ENCODE peak calls at places on chromosome 2, in eight cellular contexts. One of them, this sample, is unnamed.

GRCh38 chr2:26613241-26614204 is 27.6 kb downstream of the CIB4 start:
- DNase-seq in fibroblast of lung: no peak
- DNase-seq in ovary: peak; percentile 79
- DNase-seq in A673: no peak
- DNase-seq in testis: peak; percentile 75
- DNase-seq in H9: no peak
- DNase-seq in HCT116: no peak
- DNase-seq in brain microvascular endothelial cell: no peak
- DNase-seq in this sample: no peak

GRCh38 chr2:152038451-152038958 is 60.3 kb downstream of the CACNB4 start:
- DNase-seq in fibroblast of lung: no peak
- DNase-seq in ovary: no peak
- DNase-seq in A673: no peak
- DNase-seq in testis: no peak
- DNase-seq in H9: no peak
- DNase-seq in HCT116: no peak
- DNase-seq in brain microvascular endothelial cell: no peak
- DNase-seq in this sample: no peak

GRCh38 chr2:27281855-27282559 is at the start of gene TRIM54:
- DNase-seq in fibroblast of lung: no peak
- DNase-seq in ovary: no peak
- DNase-seq in A673: peak; percentile 43
- DNase-seq in testis: peak; percentile 72
- DNase-seq in H9: no peak
- DNase-seq in HCT116: no peak
- DNase-seq in brain microvascular endothelial cell: no peak
- DNase-seq in this sample: no peak

GRCh38 chr2:113920996-113921395 is 31.1 kb downstream of the ACTR3 start:
- DNase-seq in fibroblast of lung: peak; percentile 71
- DNase-seq in ovary: no peak
- DNase-seq in A673: no peak
- DNase-seq in testis: no peak
- DNase-seq in H9: no peak
- DNase-seq in HCT116: no peak
- DNase-seq in brain microvascular endothelial cell: no peak
- DNase-seq in this sample: no peak

GRCh38 chr2:147632193-147632592 is 212.6 kb upstream of the ACVR2A start:
- DNase-seq in fibroblast of lung: peak; percentile 35
- DNase-seq in ovary: no peak
- DNase-seq in A673: no peak
- DNase-seq in testis: no peak
- DNase-seq in H9: no peak
- DNase-seq in HCT116: no peak
- DNase-seq in brain microvascular endothelial cell: no peak
- DNase-seq in this sample: no peak

GRCh38 chr2:75516378-75517122 is 44.2 kb downstream of the EVA1A start:
- DNase-seq in fibroblast of lung: no peak
- DNase-seq in ovary: no peak
- DNase-seq in A673: no peak
- DNase-seq in testis: no peak
- DNase-seq in H9: no peak
- DNase-seq in HCT116: no peak
- DNase-seq in brain microvascular endothelial cell: no peak
- DNase-seq in this sample: no peak

GRCh38 chr2:183522441-183522840 is 398.2 kb downstream of the NUP35 start:
- DNase-seq in fibroblast of lung: peak; percentile 49
- DNase-seq in ovary: no peak
- DNase-seq in A673: no peak
- DNase-seq in testis: no peak
- DNase-seq in H9: no peak
- DNase-seq in HCT116: no peak
- DNase-seq in brain microvascular endothelial cell: no peak
- DNase-seq in this sample: no peak

GRCh38 chr2:161423351-161424178 is 7.5 kb downstream of the TBR1 start:
- DNase-seq in fibroblast of lung: peak; percentile 21
- DNase-seq in ovary: no peak
- DNase-seq in A673: no peak
- DNase-seq in testis: peak; percentile 25
- DNase-seq in H9: peak; percentile 61
- DNase-seq in HCT116: no peak
- DNase-seq in brain microvascular endothelial cell: no peak
- DNase-seq in this sample: no peak

GRCh38 chr2:128108166-128108565 is 17.2 kb downstream of the UGGT1 start:
- DNase-seq in fibroblast of lung: no peak
- DNase-seq in ovary: no peak
- DNase-seq in A673: peak; percentile 70
- DNase-seq in testis: no peak
- DNase-seq in H9: no peak
- DNase-seq in HCT116: no peak
- DNase-seq in brain microvascular endothelial cell: no peak
- DNase-seq in this sample: no peak

GRCh38 chr2:86229221-86229620 is 30.0 kb downstream of the MRPL35 start:
- DNase-seq in fibroblast of lung: no peak
- DNase-seq in ovary: no peak
- DNase-seq in A673: no peak
- DNase-seq in testis: no peak
- DNase-seq in H9: no peak
- DNase-seq in HCT116: no peak
- DNase-seq in brain microvascular endothelial cell: no peak
- DNase-seq in this sample: no peak

GRCh38 chr2:168944065-168944464 is 43.0 kb downstream of the G6PC2 start:
- DNase-seq in fibroblast of lung: no peak
- DNase-seq in ovary: no peak
- DNase-seq in A673: peak; percentile 7
- DNase-seq in testis: no peak
- DNase-seq in H9: peak; percentile 51
- DNase-seq in HCT116: no peak
- DNase-seq in brain microvascular endothelial cell: no peak
- DNase-seq in this sample: no peak

GRCh38 chr2:231200805-231201474 is 2.5 kb downstream of the ARMC9 start:
- DNase-seq in fibroblast of lung: peak; percentile 86
- DNase-seq in ovary: no peak
- DNase-seq in A673: peak; percentile 28
- DNase-seq in testis: no peak
- DNase-seq in H9: no peak
- DNase-seq in HCT116: no peak
- DNase-seq in brain microvascular endothelial cell: peak; percentile 50
- DNase-seq in this sample: peak; percentile 31

GRCh38 chr2:231769170-231770136 is 11.6 kb downstream of the PDE6D start:
- DNase-seq in fibroblast of lung: no peak
- DNase-seq in ovary: no peak
- DNase-seq in A673: no peak
- DNase-seq in testis: no peak
- DNase-seq in H9: no peak
- DNase-seq in HCT116: no peak
- DNase-seq in brain microvascular endothelial cell: no peak
- DNase-seq in this sample: no peak

GRCh38 chr2:232621186-232621585 is 12.2 kb upstream of the EFHD1 start:
- DNase-seq in fibroblast of lung: no peak
- DNase-seq in ovary: no peak
- DNase-seq in A673: no peak
- DNase-seq in testis: no peak
- DNase-seq in H9: no peak
- DNase-seq in HCT116: no peak
- DNase-seq in brain microvascular endothelial cell: no peak
- DNase-seq in this sample: no peak

GRCh38 chr2:5253263-5253662 is 438.9 kb upstream of the SOX11 start:
- DNase-seq in fibroblast of lung: no peak
- DNase-seq in ovary: no peak
- DNase-seq in A673: no peak
- DNase-seq in testis: no peak
- DNase-seq in H9: no peak
- DNase-seq in HCT116: no peak
- DNase-seq in brain microvascular endothelial cell: no peak
- DNase-seq in this sample: no peak

GRCh38 chr2:220424561-220424960 is 797.1 kb downstream of the SLC4A3 start:
- DNase-seq in fibroblast of lung: no peak
- DNase-seq in ovary: no peak
- DNase-seq in A673: peak; percentile 46
- DNase-seq in testis: no peak
- DNase-seq in H9: no peak
- DNase-seq in HCT116: no peak
- DNase-seq in brain microvascular endothelial cell: no peak
- DNase-seq in this sample: no peak

GRCh38 chr2:88187038-88187676 is 17.0 kb downstream of the THNSL2 start:
- DNase-seq in fibroblast of lung: peak; percentile 6
- DNase-seq in ovary: peak; percentile 54
- DNase-seq in A673: peak; percentile 64
- DNase-seq in testis: peak; percentile 88
- DNase-seq in H9: peak; percentile 91
- DNase-seq in HCT116: peak; percentile 61
- DNase-seq in brain microvascular endothelial cell: peak; percentile 37
- DNase-seq in this sample: peak; percentile 54

GRCh38 chr2:43169091-43169936 is 57.1 kb downstream of the ZFP36L2 start:
- DNase-seq in fibroblast of lung: no peak
- DNase-seq in ovary: no peak
- DNase-seq in A673: no peak
- DNase-seq in testis: no peak
- DNase-seq in H9: peak; percentile 28
- DNase-seq in HCT116: no peak
- DNase-seq in brain microvascular endothelial cell: no peak
- DNase-seq in this sample: peak; percentile 68

GRCh38 chr2:31446848-31447247 is 32.3 kb upstream of the XDH start:
- DNase-seq in fibroblast of lung: peak; percentile 80
- DNase-seq in ovary: no peak
- DNase-seq in A673: no peak
- DNase-seq in testis: no peak
- DNase-seq in H9: no peak
- DNase-seq in HCT116: no peak
- DNase-seq in brain microvascular endothelial cell: no peak
- DNase-seq in this sample: no peak

GRCh38 chr2:201158111-201158929 is 24.6 kb upstream of the CASP10 start:
- DNase-seq in fibroblast of lung: peak; percentile 77
- DNase-seq in ovary: peak; percentile 72
- DNase-seq in A673: peak; percentile 88
- DNase-seq in testis: peak; percentile 91
- DNase-seq in H9: peak; percentile 72
- DNase-seq in HCT116: peak; percentile 61
- DNase-seq in brain microvascular endothelial cell: peak; percentile 78
- DNase-seq in this sample: peak; percentile 67

GRCh38 chr2:202450785-202451184 is 74.7 kb downstream of the BMPR2 start:
- DNase-seq in fibroblast of lung: peak; percentile 65
- DNase-seq in ovary: no peak
- DNase-seq in A673: no peak
- DNase-seq in testis: no peak
- DNase-seq in H9: no peak
- DNase-seq in HCT116: no peak
- DNase-seq in brain microvascular endothelial cell: no peak
- DNase-seq in this sample: no peak

GRCh38 chr2:171999125-171999524 is 628 bp upstream of the METAP1D start:
- DNase-seq in fibroblast of lung: no peak
- DNase-seq in ovary: no peak
- DNase-seq in A673: no peak
- DNase-seq in testis: no peak
- DNase-seq in H9: no peak
- DNase-seq in HCT116: no peak
- DNase-seq in brain microvascular endothelial cell: no peak
- DNase-seq in this sample: no peak

GRCh38 chr2:109529532-109530449 is 84.0 kb downstream of the SEPTIN10 start:
- DNase-seq in fibroblast of lung: no peak
- DNase-seq in ovary: no peak
- DNase-seq in A673: no peak
- DNase-seq in testis: peak; percentile 14
- DNase-seq in H9: peak; percentile 19
- DNase-seq in HCT116: no peak
- DNase-seq in brain microvascular endothelial cell: no peak
- DNase-seq in this sample: no peak

GRCh38 chr2:96507957-96508520 is 2.9 kb upstream of the NEURL3 start:
- DNase-seq in fibroblast of lung: peak; percentile 36
- DNase-seq in ovary: peak; percentile 83
- DNase-seq in A673: peak; percentile 81
- DNase-seq in testis: peak; percentile 87
- DNase-seq in H9: peak; percentile 87
- DNase-seq in HCT116: peak; percentile 13
- DNase-seq in brain microvascular endothelial cell: peak; percentile 37
- DNase-seq in this sample: peak; percentile 64

GRCh38 chr2:96816836-96817702 is 1.0 kb downstream of the CNNM3 start:
- DNase-seq in fibroblast of lung: peak; percentile 39
- DNase-seq in ovary: no peak
- DNase-seq in A673: peak; percentile 29
- DNase-seq in testis: no peak
- DNase-seq in H9: no peak
- DNase-seq in HCT116: no peak
- DNase-seq in brain microvascular endothelial cell: peak; percentile 9
- DNase-seq in this sample: peak; percentile 34

GRCh38 chr2:232544674-232545073 is 5.2 kb downstream of the CHRNG start:
- DNase-seq in fibroblast of lung: no peak
- DNase-seq in ovary: no peak
- DNase-seq in A673: no peak
- DNase-seq in testis: no peak
- DNase-seq in H9: no peak
- DNase-seq in HCT116: no peak
- DNase-seq in brain microvascular endothelial cell: no peak
- DNase-seq in this sample: no peak

GRCh38 chr2:110678457-110679336 is 834 bp upstream of the BUB1 start:
- DNase-seq in fibroblast of lung: peak; percentile 27
- DNase-seq in ovary: peak; percentile 58
- DNase-seq in A673: peak; percentile 40
- DNase-seq in testis: peak; percentile 57
- DNase-seq in H9: no peak
- DNase-seq in HCT116: no peak
- DNase-seq in brain microvascular endothelial cell: no peak
- DNase-seq in this sample: peak; percentile 34

GRCh38 chr2:239401450-239402227 is 819 bp upstream of the HDAC4 start:
- DNase-seq in fibroblast of lung: peak; percentile 91
- DNase-seq in ovary: peak; percentile 97
- DNase-seq in A673: peak; percentile 96
- DNase-seq in testis: peak; percentile 94
- DNase-seq in H9: peak; percentile 93
- DNase-seq in HCT116: peak; percentile 87
- DNase-seq in brain microvascular endothelial cell: peak; percentile 78
- DNase-seq in this sample: peak; percentile 97
- TF ChIP-seq CTCF in fibroblast of lung: no peak
- TF ChIP-seq CTCF in ovary: no peak
- TF ChIP-seq CTCF in A673: no peak
- TF ChIP-seq CTCF in testis: no peak
- TF ChIP-seq CTCF in H9: peak; percentile 51
- TF ChIP-seq CTCF in HCT116: no peak
- TF ChIP-seq CTCF in brain microvascular endothelial cell: no peak
- TF ChIP-seq CTCF in this sample: no peak

GRCh38 chr2:215624423-215624829 is 188.6 kb upstream of the FN1 start:
- DNase-seq in fibroblast of lung: peak; percentile 83
- DNase-seq in ovary: no peak
- DNase-seq in A673: peak; percentile 51
- DNase-seq in testis: peak; percentile 26
- DNase-seq in H9: no peak
- DNase-seq in HCT116: no peak
- DNase-seq in brain microvascular endothelial cell: peak; percentile 90
- DNase-seq in this sample: peak; percentile 25
- H3K27ac ChIP-seq in fibroblast of lung: peak overlapping the region; percentile 37
- H3K27ac ChIP-seq in ovary: no peak overlapping the region
- H3K27ac ChIP-seq in A673: peak overlapping the region; percentile 25
- H3K27ac ChIP-seq in testis: no peak overlapping the region
- H3K27ac ChIP-seq in H9: no peak overlapping the region
- H3K27ac ChIP-seq in HCT116: no peak overlapping the region
- H3K27ac ChIP-seq in brain microvascular endothelial cell: peak overlapping the region; percentile 83
- H3K27ac ChIP-seq in this sample: no peak overlapping the region

GRCh38 chr2:229974271-229974670 is 52.0 kb downstream of the FBXO36 start:
- DNase-seq in fibroblast of lung: peak; percentile 80
- DNase-seq in ovary: no peak
- DNase-seq in A673: peak; percentile 7
- DNase-seq in testis: peak; percentile 34
- DNase-seq in H9: no peak
- DNase-seq in HCT116: no peak
- DNase-seq in brain microvascular endothelial cell: peak; percentile 63
- DNase-seq in this sample: no peak
- TF ChIP-seq CTCF in fibroblast of lung: peak; percentile 31
- TF ChIP-seq CTCF in ovary: no peak
- TF ChIP-seq CTCF in A673: peak; percentile 16
- TF ChIP-seq CTCF in testis: no peak
- TF ChIP-seq CTCF in H9: peak; percentile 50
- TF ChIP-seq CTCF in HCT116: peak; percentile 18
- TF ChIP-seq CTCF in brain microvascular endothelial cell: peak; percentile 52
- TF ChIP-seq CTCF in this sample: no peak

GRCh38 chr2:9993490-9994165 is 42.1 kb downstream of the GRHL1 start:
- DNase-seq in fibroblast of lung: no peak
- DNase-seq in ovary: no peak
- DNase-seq in A673: no peak
- DNase-seq in testis: no peak
- DNase-seq in H9: no peak
- DNase-seq in HCT116: no peak
- DNase-seq in brain microvascular endothelial cell: no peak
- DNase-seq in this sample: no peak
- H3K27ac ChIP-seq in fibroblast of lung: no peak overlapping the region
- H3K27ac ChIP-seq in ovary: no peak overlapping the region
- H3K27ac ChIP-seq in A673: no peak overlapping the region
- H3K27ac ChIP-seq in testis: no peak overlapping the region
- H3K27ac ChIP-seq in H9: no peak overlapping the region
- H3K27ac ChIP-seq in HCT116: no peak overlapping the region
- H3K27ac ChIP-seq in brain microvascular endothelial cell: no peak overlapping the region
- H3K27ac ChIP-seq in this sample: no peak overlapping the region